ENCODE peak calls at places on chromosome 22, in seven cellular contexts. R, S, E, F, V, D and U are unnamed samples.
A peak's percentile ranks its signal among the peaks of the same experiment; 100 is the strongest.

GRCh38 chr22:22830193-22830592 is 57.4 kb upstream of the IGLL5 start:
- DNase-seq in R (no peak), S (no peak), E (no peak), F (no peak), V (no peak), D (no peak), U (no peak)

GRCh38 chr22:21791635-21792625 is 56.3 kb upstream of the YPEL1 start:
- DNase-seq in R (no peak), S (peak; percentile 62), E (no peak), F (peak; percentile 38), V (no peak), D (no peak), U (peak; percentile 36)

GRCh38 chr22:50607366-50608020 is 6.9 kb downstream of the MAPK8IP2 start:
- DNase-seq in R (no peak), S (no peak), E (no peak), F (no peak), V (no peak), D (no peak), U (no peak)

GRCh38 chr22:21102659-21103267 is 57.0 kb downstream of the LRRC74B start:
- DNase-seq in R (peak; percentile 86), S (peak; percentile 37), E (peak; percentile 87), F (peak; percentile 59), V (peak; percentile 73), D (peak; percentile 76), U (peak; percentile 48)

GRCh38 chr22:21860640-21861039 is 6.8 kb downstream of the MAPK1 start:
- DNase-seq in R (no peak), S (no peak), E (no peak), F (no peak), V (no peak), D (no peak), U (no peak)

GRCh38 chr22:42883121-42883520 is 26.0 kb upstream of the ARFGAP3 start:
- DNase-seq in R (no peak), S (no peak), E (no peak), F (no peak), V (no peak), D (no peak), U (no peak)

GRCh38 chr22:49323751-49324415 is 503.8 kb downstream of the BRD1 start:
- DNase-seq in R (no peak), S (no peak), E (peak; percentile 52), F (no peak), V (no peak), D (no peak), U (no peak)

GRCh38 chr22:35109613-35110012 is 43.7 kb downstream of the ISX start:
- DNase-seq in R (no peak), S (no peak), E (no peak), F (no peak), V (no peak), D (no peak), U (no peak)

GRCh38 chr22:40345801-40346177 is 511 bp upstream of the ADSL start:
- DNase-seq in R (peak; percentile 47), S (no peak), E (peak; percentile 72), F (peak; percentile 19), V (peak; percentile 42), D (peak; percentile 63), U (peak; percentile 76)

GRCh38 chr22:41030891-41031290 is 61.5 kb upstream of the EP300 start:
- DNase-seq in R (no peak), S (peak; percentile 63), E (no peak), F (no peak), V (peak; percentile 81), D (no peak), U (no peak)

GRCh38 chr22:43044402-43044801 is 29.5 kb upstream of the PACSIN2 start:
- DNase-seq in R (no peak), S (no peak), E (no peak), F (no peak), V (no peak), D (no peak), U (no peak)

GRCh38 chr22:25900390-25900789 is 158.4 kb downstream of the MYO18B start:
- DNase-seq in R (no peak), S (no peak), E (no peak), F (no peak), V (no peak), D (no peak), U (no peak)

GRCh38 chr22:26321469-26321913 is 107.6 kb upstream of the ASPHD2 start:
- DNase-seq in R (no peak), S (peak; percentile 45), E (no peak), F (peak; percentile 31), V (no peak), D (no peak), U (no peak)

GRCh38 chr22:36198482-36198881 is 3.1 kb downstream of the APOL4 start:
- DNase-seq in R (no peak), S (no peak), E (no peak), F (no peak), V (no peak), D (no peak), U (no peak)
- H3K4me3 ChIP-seq in R (no peak overlapping the region), S (no peak overlapping the region), E (no peak overlapping the region), F (no peak overlapping the region), V (no peak overlapping the region), D (no peak overlapping the region), U (no peak overlapping the region)

GRCh38 chr22:19943665-19944026 is 2.0 kb upstream of the TXNRD2 start:
- DNase-seq in R (no peak), S (peak; percentile 76), E (peak; percentile 57), F (no peak), V (peak; percentile 83), D (peak; percentile 14), U (no peak)
- TF ChIP-seq CTCF in R (peak; percentile 19), S (peak; percentile 23), E (peak; percentile 8), F (no peak), V (peak; percentile 13), D (no peak), U (peak; percentile 8)

GRCh38 chr22:31141551-31141950 is 1.2 kb upstream of the PLA2G3 start:
- DNase-seq in R (no peak), S (no peak), E (peak; percentile 38), F (no peak), V (no peak), D (no peak), U (no peak)
- H3K4me3 ChIP-seq in R (no peak overlapping the region), S (no peak overlapping the region), E (no peak overlapping the region), F (no peak overlapping the region), V (no peak overlapping the region), D (no peak overlapping the region), U (no peak overlapping the region)

DNA sequence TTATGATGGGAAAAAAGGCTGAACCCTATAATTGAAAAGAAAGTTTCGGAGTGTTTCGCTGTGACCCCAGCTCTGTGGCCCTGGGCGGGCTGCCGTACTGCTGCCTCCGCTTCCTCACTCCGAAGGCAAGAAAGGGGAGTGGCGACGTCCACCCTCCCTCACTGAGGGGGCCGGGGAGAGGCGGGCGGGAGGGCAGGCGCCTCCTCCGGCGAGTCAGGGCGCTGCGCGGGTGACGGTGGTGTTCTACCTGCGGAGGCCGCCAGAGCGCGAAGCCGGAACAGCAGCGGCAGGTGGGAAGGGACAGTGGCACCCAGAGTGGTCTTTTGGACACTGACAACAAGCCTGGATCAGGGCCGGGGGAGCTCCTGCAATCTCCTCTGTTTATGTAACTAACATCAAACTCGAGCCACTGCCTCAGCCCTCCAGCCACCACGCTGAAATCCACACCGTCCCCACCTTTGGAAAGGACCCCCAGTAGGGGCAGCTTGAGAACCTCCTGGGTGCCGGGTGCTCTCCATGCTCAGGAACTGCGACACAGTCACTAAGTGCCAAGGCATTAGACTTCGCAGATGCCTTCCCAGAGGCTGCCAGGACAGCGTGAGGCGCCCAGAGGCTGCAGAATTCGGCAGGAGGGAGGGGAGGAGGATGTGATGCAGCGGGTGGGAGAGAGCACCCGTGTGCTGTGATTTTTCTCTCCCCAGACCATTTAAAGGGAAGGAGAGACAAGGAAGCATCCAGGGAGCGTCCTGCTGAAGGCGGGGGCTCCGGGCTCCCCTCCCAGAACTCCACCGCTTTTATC is 25.5 kb downstream of the BID start:
- DNase-seq in R (peak; percentile 27), S (no peak), E (no peak), F (no peak), V (no peak), D (no peak), U (no peak)
- TF ChIP-seq CTCF in R (peak; percentile 27), S (no peak), E (no peak), F (no peak), V (peak; percentile 24), D (no peak), U (no peak)

GRCh38 chr22:38080847-38081635 is 2.9 kb downstream of the SLC16A8 start:
- DNase-seq in R (peak; percentile 78), S (peak; percentile 14), E (no peak), F (peak; percentile 35), V (peak; percentile 30), D (no peak), U (no peak)

GRCh38 chr22:38082986-38083710 is 836 bp downstream of the SLC16A8 start:
- DNase-seq in R (no peak), S (no peak), E (no peak), F (no peak), V (no peak), D (no peak), U (no peak)

GRCh38 chr22:38081941-38082828 is 1.8 kb downstream of the SLC16A8 start:
- DNase-seq in R (no peak), S (no peak), E (no peak), F (no peak), V (no peak), D (no peak), U (no peak)

GRCh38 chr22:38080468-38080846 is 3.5 kb downstream of the SLC16A8 start:
- DNase-seq in R (no peak), S (no peak), E (no peak), F (no peak), V (no peak), D (no peak), U (no peak)

DNA sequence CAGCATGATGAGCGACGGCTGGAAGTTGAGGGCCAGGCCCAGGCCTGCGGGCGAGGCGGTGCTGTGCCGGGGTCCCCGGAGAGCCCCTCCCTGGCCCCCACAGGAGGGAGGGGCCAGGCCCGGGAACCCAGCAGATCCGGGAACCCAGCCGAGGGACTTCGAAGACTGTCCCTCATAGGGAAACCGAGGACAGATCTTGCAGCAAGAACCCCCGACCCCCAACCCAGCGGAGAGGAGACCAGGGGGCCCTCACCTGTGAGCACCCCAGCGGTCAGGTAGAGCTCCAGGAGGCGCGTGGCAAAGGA is 2.4 kb downstream of the SLC16A8 start:
- DNase-seq in R (no peak), S (no peak), E (no peak), F (no peak), V (no peak), D (no peak), U (no peak)
- H3K4me3 ChIP-seq in R (peak overlapping the region; percentile 15), S (peak overlapping the region; percentile 24), E (peak overlapping the region; percentile 8), F (no peak overlapping the region), V (no peak overlapping the region), D (no peak overlapping the region), U (no peak overlapping the region)

GRCh38 chr22:45207533-45207932 is 33.2 kb downstream of the KIAA0930 start:
- DNase-seq in R (no peak), S (no peak), E (no peak), F (no peak), V (no peak), D (no peak), U (no peak)
- TF ChIP-seq CTCF in R (no peak), S (no peak), E (no peak), F (no peak), V (no peak), D (no peak), U (no peak)